ENCODE peak calls at places on chromosomes 3 and 15, in five cellular contexts. D is T1000; T is DMS 273 treated with DMSO at 0.1 percent for 48 hours; J is activated naive CD4-positive, alpha-beta T cell; G is amniotic stem cell. I is an unnamed sample.

GRCh38 chr3:120988994-120989393 is 81.0 kb downstream of the STXBP5L start:
- DNase-seq in G (no peak), J (no peak), T (no peak), D (no peak), I (no peak)

GRCh38 chr15:75732206-75732808 is 19.7 kb upstream of the CSPG4 start:
- DNase-seq in D (no peak), J (no peak), G (no peak), T (no peak), I (no peak)

GRCh38 chr15:48318131-48318530 is 13.1 kb upstream of the DUT start:
- DNase-seq in T (no peak), D (no peak), J (no peak), G (no peak), I (no peak)

GRCh38 chr3:11156026-11156410 is 1.7 kb downstream of the HRH1 start:
- DNase-seq in D (no peak), J (no peak), G (no peak), T (no peak), I (no peak)

GRCh38 chr3:153856932-153857331 is 264.3 kb upstream of the ARHGEF26 start:
- DNase-seq in T (no peak), D (no peak), G (no peak), J (no peak), I (no peak)

GRCh38 chr15:51888593-51889195 is 59.2 kb downstream of the TMOD3 start:
- DNase-seq in G (no peak), J (no peak), D (no peak), T (no peak), I (peak)

GRCh38 chr15:48459571-48460461 is 128.6 kb downstream of the DUT start:
- DNase-seq in G (no peak), D (peak), J (no peak), T (no peak), I (peak)

GRCh38 chr3:30042274-30042859 is 564.0 kb upstream of the TGFBR2 start:
- DNase-seq in J (peak), G (peak), T (peak), D (peak), I (peak)

GRCh38 chr15:70935631-70936030 is 43.0 kb downstream of the LRRC49 start:
- DNase-seq in T (no peak), J (no peak), G (no peak), D (no peak), I (no peak)

GRCh38 chr3:60363817-60364216 is 887.4 kb downstream of the FHIT start:
- DNase-seq in T (peak), J (no peak), D (no peak), G (no peak), I (peak)

GRCh38 chr3:12194669-12195161 is 36.0 kb upstream of the TIMP4 start:
- DNase-seq in D (no peak), T (no peak), G (peak), J (no peak), I (peak)

GRCh38 chr3:128367726-128368125 is 99.0 kb downstream of the DNAJB8 start:
- DNase-seq in T (no peak), J (no peak), D (no peak), G (no peak), I (peak)

GRCh38 chr3:72724070-72724469 is 124.2 kb downstream of the SHQ1 start:
- DNase-seq in G (no peak), T (no peak), J (no peak), D (no peak), I (no peak)

GRCh38 chr3:160434071-160434470 is 15.5 kb downstream of the TRIM59 start:
- DNase-seq in D (no peak), J (no peak), T (no peak), G (peak), I (peak)

GRCh38 chr3:123953735-123954134 is 7.3 kb downstream of the CCDC14 start:
- DNase-seq in J (no peak), T (peak), G (no peak), D (no peak), I (no peak)

GRCh38 chr15:64193971-64194370 is 31.1 kb upstream of the PPIB start:
- DNase-seq in J (no peak), T (no peak), D (no peak), G (no peak), I (no peak)

GRCh38 chr3:113783463-113783862 is 36.6 kb downstream of the ATP6V1A start:
- DNase-seq in G (peak), D (no peak), T (no peak), J (no peak), I (peak)

GRCh38 chr3:46228259-46229222 is 13.7 kb upstream of the CCR3 start:
- DNase-seq in T (no peak), G (no peak), D (peak), J (no peak), I (peak)